ENCODE peak calls at places on chromosome 2, in ten cellular contexts. One of them, this sample, is unnamed.

GRCh38 chr2:187554704-187555082 is 458 bp upstream of the TFPI start:
- DNase-seq in fibroblast of lung: no peak
- DNase-seq in Caco-2: no peak
- DNase-seq in spleen: no peak
- DNase-seq in lower leg skin: no peak
- DNase-seq in AG09319: no peak
- DNase-seq in GM12865: no peak
- DNase-seq in left ventricle myocardium inferior: no peak
- DNase-seq in fibroblast of pulmonary artery: no peak
- DNase-seq in CD8-positive, alpha-beta T cell: no peak
- DNase-seq in this sample: no peak

GRCh38 chr2:73284296-73285161 is at the start of gene FBXO41:
- DNase-seq in fibroblast of lung: peak
- DNase-seq in Caco-2: peak
- DNase-seq in spleen: peak
- DNase-seq in lower leg skin: no peak
- DNase-seq in AG09319: no peak
- DNase-seq in GM12865: peak
- DNase-seq in left ventricle myocardium inferior: no peak
- DNase-seq in fibroblast of pulmonary artery: no peak
- DNase-seq in CD8-positive, alpha-beta T cell: peak
- DNase-seq in this sample: peak

GRCh38 chr2:164792316-164793127 is 49.1 kb downstream of the COBLL1 start:
- DNase-seq in fibroblast of lung: peak
- DNase-seq in Caco-2: peak
- DNase-seq in spleen: no peak
- DNase-seq in lower leg skin: no peak
- DNase-seq in AG09319: no peak
- DNase-seq in GM12865: no peak
- DNase-seq in left ventricle myocardium inferior: no peak
- DNase-seq in fibroblast of pulmonary artery: no peak
- DNase-seq in CD8-positive, alpha-beta T cell: no peak
- DNase-seq in this sample: no peak

GRCh38 chr2:55766947-55767346 is 73.3 kb upstream of the PNPT1 start:
- DNase-seq in fibroblast of lung: no peak
- DNase-seq in Caco-2: no peak
- DNase-seq in spleen: no peak
- DNase-seq in lower leg skin: no peak
- DNase-seq in AG09319: no peak
- DNase-seq in GM12865: no peak
- DNase-seq in left ventricle myocardium inferior: no peak
- DNase-seq in fibroblast of pulmonary artery: no peak
- DNase-seq in CD8-positive, alpha-beta T cell: no peak
- DNase-seq in this sample: no peak

GRCh38 chr2:105081006-105081701 is 43.3 kb downstream of the MRPS9 start:
- DNase-seq in fibroblast of lung: peak
- DNase-seq in Caco-2: no peak
- DNase-seq in spleen: no peak
- DNase-seq in lower leg skin: no peak
- DNase-seq in AG09319: no peak
- DNase-seq in GM12865: no peak
- DNase-seq in left ventricle myocardium inferior: no peak
- DNase-seq in fibroblast of pulmonary artery: peak
- DNase-seq in CD8-positive, alpha-beta T cell: no peak
- DNase-seq in this sample: no peak

GRCh38 chr2:16604236-16604635 is 61.4 kb downstream of the CYRIA start:
- DNase-seq in fibroblast of lung: no peak
- DNase-seq in Caco-2: peak
- DNase-seq in spleen: no peak
- DNase-seq in lower leg skin: no peak
- DNase-seq in AG09319: no peak
- DNase-seq in GM12865: no peak
- DNase-seq in left ventricle myocardium inferior: no peak
- DNase-seq in fibroblast of pulmonary artery: peak
- DNase-seq in CD8-positive, alpha-beta T cell: no peak
- DNase-seq in this sample: no peak

GRCh38 chr2:69088471-69088870 is 75.5 kb downstream of the ANTXR1 start:
- DNase-seq in fibroblast of lung: peak
- DNase-seq in Caco-2: no peak
- DNase-seq in spleen: no peak
- DNase-seq in lower leg skin: no peak
- DNase-seq in AG09319: no peak
- DNase-seq in GM12865: no peak
- DNase-seq in left ventricle myocardium inferior: no peak
- DNase-seq in fibroblast of pulmonary artery: no peak
- DNase-seq in CD8-positive, alpha-beta T cell: no peak
- DNase-seq in this sample: no peak

GRCh38 chr2:147808520-147808919 is 36.3 kb upstream of the ACVR2A start:
- DNase-seq in fibroblast of lung: no peak
- DNase-seq in Caco-2: no peak
- DNase-seq in spleen: no peak
- DNase-seq in lower leg skin: peak
- DNase-seq in AG09319: no peak
- DNase-seq in GM12865: no peak
- DNase-seq in left ventricle myocardium inferior: no peak
- DNase-seq in fibroblast of pulmonary artery: no peak
- DNase-seq in CD8-positive, alpha-beta T cell: no peak
- DNase-seq in this sample: no peak

GRCh38 chr2:28716265-28716865 is 35.3 kb upstream of the PPP1CB start:
- DNase-seq in fibroblast of lung: peak
- DNase-seq in Caco-2: peak
- DNase-seq in spleen: peak
- DNase-seq in lower leg skin: peak
- DNase-seq in AG09319: peak
- DNase-seq in GM12865: peak
- DNase-seq in left ventricle myocardium inferior: no peak
- DNase-seq in fibroblast of pulmonary artery: peak
- DNase-seq in CD8-positive, alpha-beta T cell: no peak
- DNase-seq in this sample: peak

GRCh38 chr2:234980476-234981187 is 28.8 kb downstream of the SH3BP4 start:
- DNase-seq in fibroblast of lung: peak
- DNase-seq in Caco-2: no peak
- DNase-seq in spleen: no peak
- DNase-seq in lower leg skin: no peak
- DNase-seq in AG09319: no peak
- DNase-seq in GM12865: no peak
- DNase-seq in left ventricle myocardium inferior: no peak
- DNase-seq in fibroblast of pulmonary artery: peak
- DNase-seq in CD8-positive, alpha-beta T cell: no peak
- DNase-seq in this sample: no peak

GRCh38 chr2:100893753-100894530 is 74.0 kb downstream of the NPAS2 start:
- DNase-seq in fibroblast of lung: peak
- DNase-seq in Caco-2: no peak
- DNase-seq in spleen: no peak
- DNase-seq in lower leg skin: no peak
- DNase-seq in AG09319: no peak
- DNase-seq in GM12865: peak
- DNase-seq in left ventricle myocardium inferior: no peak
- DNase-seq in fibroblast of pulmonary artery: peak
- DNase-seq in CD8-positive, alpha-beta T cell: no peak
- DNase-seq in this sample: no peak

GRCh38 chr2:207483477-207483876 is 46.3 kb upstream of the CREB1 start:
- DNase-seq in fibroblast of lung: peak
- DNase-seq in Caco-2: no peak
- DNase-seq in spleen: no peak
- DNase-seq in lower leg skin: no peak
- DNase-seq in AG09319: no peak
- DNase-seq in GM12865: no peak
- DNase-seq in left ventricle myocardium inferior: no peak
- DNase-seq in fibroblast of pulmonary artery: no peak
- DNase-seq in CD8-positive, alpha-beta T cell: no peak
- DNase-seq in this sample: no peak

GRCh38 chr2:55620123-55620779 is 2.8 kb upstream of the PPP4R3B start:
- DNase-seq in fibroblast of lung: no peak
- DNase-seq in Caco-2: peak
- DNase-seq in spleen: peak
- DNase-seq in lower leg skin: no peak
- DNase-seq in AG09319: no peak
- DNase-seq in GM12865: peak
- DNase-seq in left ventricle myocardium inferior: no peak
- DNase-seq in fibroblast of pulmonary artery: peak
- DNase-seq in CD8-positive, alpha-beta T cell: no peak
- DNase-seq in this sample: no peak

GRCh38 chr2:215397632-215398341 is 38.1 kb downstream of the FN1 start:
- DNase-seq in fibroblast of lung: no peak
- DNase-seq in Caco-2: peak
- DNase-seq in spleen: no peak
- DNase-seq in lower leg skin: no peak
- DNase-seq in AG09319: no peak
- DNase-seq in GM12865: no peak
- DNase-seq in left ventricle myocardium inferior: no peak
- DNase-seq in fibroblast of pulmonary artery: no peak
- DNase-seq in CD8-positive, alpha-beta T cell: no peak
- DNase-seq in this sample: no peak

DNA sequence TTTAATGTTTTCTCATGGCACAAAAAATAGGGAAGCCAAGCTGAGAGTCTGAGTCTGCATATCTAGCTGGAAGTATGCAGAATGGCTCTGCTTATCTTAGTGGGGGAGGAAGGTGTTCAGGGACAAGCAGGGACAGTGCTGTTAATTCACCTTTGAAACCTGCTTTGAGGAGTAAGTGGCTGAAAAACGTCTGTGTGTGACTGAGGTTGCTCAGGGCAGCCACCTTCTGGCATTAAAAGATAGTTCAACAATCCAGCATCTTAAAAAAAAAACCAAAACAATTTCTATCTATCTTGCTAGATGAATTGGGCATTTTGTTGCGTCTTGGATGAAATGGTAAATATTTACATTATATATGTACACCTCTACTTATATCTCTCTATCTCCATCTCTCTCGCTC is 2.0 kb upstream of the TRPM8 start:
- DNase-seq in fibroblast of lung: no peak
- DNase-seq in Caco-2: peak
- DNase-seq in spleen: no peak
- DNase-seq in lower leg skin: no peak
- DNase-seq in AG09319: no peak
- DNase-seq in GM12865: peak
- DNase-seq in left ventricle myocardium inferior: no peak
- DNase-seq in fibroblast of pulmonary artery: peak
- DNase-seq in CD8-positive, alpha-beta T cell: no peak
- DNase-seq in this sample: no peak
- TF ChIP-seq CTCF in fibroblast of lung: no peak
- TF ChIP-seq CTCF in Caco-2: peak
- TF ChIP-seq CTCF in spleen: no peak
- TF ChIP-seq CTCF in lower leg skin: no peak
- TF ChIP-seq CTCF in AG09319: peak
- TF ChIP-seq CTCF in GM12865: peak
- TF ChIP-seq CTCF in left ventricle myocardium inferior: no peak
- TF ChIP-seq CTCF in fibroblast of pulmonary artery: peak
- TF ChIP-seq CTCF in CD8-positive, alpha-beta T cell: no peak
- TF ChIP-seq CTCF in this sample: peak

DNA sequence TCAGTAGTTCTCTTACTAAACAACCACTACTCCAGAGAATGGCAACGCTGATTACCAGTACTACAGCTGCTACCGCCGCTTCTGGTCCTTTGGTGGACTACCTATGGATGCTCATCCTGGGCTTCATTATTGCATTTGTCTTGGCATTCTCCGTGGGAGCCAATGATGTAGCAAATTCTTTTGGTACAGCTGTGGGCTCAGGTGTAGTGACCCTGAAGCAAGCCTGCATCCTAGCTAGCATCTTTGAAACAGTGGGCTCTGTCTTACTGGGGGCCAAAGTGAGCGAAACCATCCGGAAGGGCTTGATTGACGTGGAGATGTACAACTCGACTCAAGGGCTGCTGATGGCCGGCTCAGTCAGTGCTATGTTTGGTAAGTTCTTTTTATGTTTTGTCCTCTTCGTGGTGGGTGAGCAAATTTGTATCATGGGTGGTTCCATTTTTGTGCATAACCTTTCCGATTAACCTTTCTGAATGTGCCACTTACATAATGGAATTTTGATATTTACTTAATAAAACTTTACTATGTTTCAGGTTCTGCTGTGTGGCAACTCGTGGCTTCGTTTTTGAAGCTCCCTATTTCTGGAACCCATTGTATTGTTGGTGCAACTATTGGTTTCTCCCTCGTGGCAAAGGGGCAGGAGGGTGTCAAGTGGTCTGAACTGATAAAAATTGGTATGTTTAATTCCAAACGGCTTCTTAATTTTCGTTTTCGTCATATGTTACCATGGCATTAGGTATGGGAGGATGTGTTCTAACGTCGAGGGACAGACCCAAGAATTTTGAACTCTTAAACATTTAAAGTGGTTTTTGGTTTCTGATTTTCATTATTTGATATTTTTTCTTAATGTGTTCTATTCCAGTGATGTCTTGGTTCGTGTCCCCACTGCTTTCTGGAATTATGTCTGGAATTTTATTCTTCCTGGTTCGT is 1.3 kb downstream of the SLC20A1 start:
- DNase-seq in fibroblast of lung: no peak
- DNase-seq in Caco-2: no peak
- DNase-seq in spleen: no peak
- DNase-seq in lower leg skin: no peak
- DNase-seq in AG09319: no peak
- DNase-seq in GM12865: peak
- DNase-seq in left ventricle myocardium inferior: no peak
- DNase-seq in fibroblast of pulmonary artery: no peak
- DNase-seq in CD8-positive, alpha-beta T cell: no peak
- DNase-seq in this sample: no peak
- TF ChIP-seq CTCF in fibroblast of lung: no peak
- TF ChIP-seq CTCF in Caco-2: no peak
- TF ChIP-seq CTCF in spleen: no peak
- TF ChIP-seq CTCF in lower leg skin: no peak
- TF ChIP-seq CTCF in AG09319: no peak
- TF ChIP-seq CTCF in GM12865: no peak
- TF ChIP-seq CTCF in left ventricle myocardium inferior: no peak
- TF ChIP-seq CTCF in fibroblast of pulmonary artery: no peak
- TF ChIP-seq CTCF in CD8-positive, alpha-beta T cell: no peak
- TF ChIP-seq CTCF in this sample: no peak

GRCh38 chr2:15591692-15592463 is at the start of gene DDX1:
- DNase-seq in fibroblast of lung: peak
- DNase-seq in Caco-2: peak
- DNase-seq in spleen: peak
- DNase-seq in lower leg skin: peak
- DNase-seq in AG09319: peak
- DNase-seq in GM12865: peak
- DNase-seq in left ventricle myocardium inferior: peak
- DNase-seq in fibroblast of pulmonary artery: peak
- DNase-seq in CD8-positive, alpha-beta T cell: peak
- DNase-seq in this sample: peak
- TF ChIP-seq CTCF in fibroblast of lung: no peak
- TF ChIP-seq CTCF in Caco-2: no peak
- TF ChIP-seq CTCF in spleen: no peak
- TF ChIP-seq CTCF in lower leg skin: no peak
- TF ChIP-seq CTCF in AG09319: no peak
- TF ChIP-seq CTCF in GM12865: no peak
- TF ChIP-seq CTCF in left ventricle myocardium inferior: peak
- TF ChIP-seq CTCF in fibroblast of pulmonary artery: no peak
- TF ChIP-seq CTCF in CD8-positive, alpha-beta T cell: no peak
- TF ChIP-seq CTCF in this sample: no peak

DNA sequence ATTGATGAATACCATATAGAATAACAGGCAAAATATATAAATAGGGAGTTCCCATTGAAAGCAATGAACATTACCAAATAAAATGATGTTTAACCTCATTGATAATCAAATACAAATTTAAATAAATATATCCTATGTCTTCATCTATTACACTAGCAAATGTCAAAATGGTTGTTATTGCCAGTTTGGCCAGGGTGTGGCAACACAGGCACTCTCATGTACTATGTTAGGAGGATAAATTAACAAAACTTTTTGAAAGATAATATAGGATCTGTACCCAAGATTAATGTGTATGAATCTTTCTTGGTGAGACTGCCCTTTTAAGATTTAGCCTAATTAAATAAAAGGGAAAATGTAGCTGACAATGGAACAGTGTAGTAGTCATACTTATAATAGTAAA is 659.3 kb downstream of the ERBB4 start:
- DNase-seq in fibroblast of lung: peak
- DNase-seq in Caco-2: no peak
- DNase-seq in spleen: no peak
- DNase-seq in lower leg skin: no peak
- DNase-seq in AG09319: no peak
- DNase-seq in GM12865: peak
- DNase-seq in left ventricle myocardium inferior: no peak
- DNase-seq in fibroblast of pulmonary artery: peak
- DNase-seq in CD8-positive, alpha-beta T cell: no peak
- DNase-seq in this sample: peak
- TF ChIP-seq CTCF in fibroblast of lung: peak
- TF ChIP-seq CTCF in Caco-2: no peak
- TF ChIP-seq CTCF in spleen: no peak
- TF ChIP-seq CTCF in lower leg skin: no peak
- TF ChIP-seq CTCF in AG09319: peak
- TF ChIP-seq CTCF in GM12865: peak
- TF ChIP-seq CTCF in left ventricle myocardium inferior: peak
- TF ChIP-seq CTCF in fibroblast of pulmonary artery: peak
- TF ChIP-seq CTCF in CD8-positive, alpha-beta T cell: no peak
- TF ChIP-seq CTCF in this sample: peak